ENCODE peak calls at places on chromosomes 11 and 22, in five cellular contexts. W is A549, N is K562, P is ovary, G is upper lobe of left lung. Q is an unnamed sample.

GRCh38 chr11:125123947-125124633 is 12.7 kb upstream of the TMEM218 start:
- DNase-seq in P (no peak), N (peak; percentile 50), W (peak; percentile 71), G (peak; percentile 81), Q (peak; percentile 50)

GRCh38 chr22:45051946-45052345 is 42.1 kb upstream of the PHF21B start:
- DNase-seq in N (no peak), G (no peak), P (no peak), W (no peak), Q (no peak)

GRCh38 chr22:36323855-36324331 is 63.9 kb downstream of the MYH9 start:
- DNase-seq in N (no peak), P (no peak), W (no peak), G (no peak), Q (no peak)

GRCh38 chr22:45248832-45249561 is 8.3 kb upstream of the KIAA0930 start:
- DNase-seq in G (no peak), P (no peak), N (no peak), W (no peak), Q (no peak)

GRCh38 chr11:35227551-35228341 is 88.8 kb downstream of the CD44 start:
- DNase-seq in N (no peak), G (peak; percentile 56), W (no peak), P (no peak), Q (no peak)

GRCh38 chr11:26753738-26754504 is 32.1 kb upstream of the SLC5A12 start:
- DNase-seq in W (peak; percentile 21), G (peak; percentile 24), P (peak; percentile 54), N (peak; percentile 8), Q (peak; percentile 35)

GRCh38 chr11:119999220-119999619 is 138.7 kb downstream of the TRIM29 start:
- DNase-seq in G (no peak), N (peak; percentile 17), P (no peak), W (no peak), Q (no peak)

GRCh38 chr11:69144719-69145365 is 10.9 kb upstream of the SMIM38 start:
- DNase-seq in G (no peak), W (no peak), P (no peak), N (no peak), Q (no peak)

GRCh38 chr22:44363980-44364749 is 51.4 kb upstream of the SHISAL1 start:
- DNase-seq in P (no peak), W (no peak), N (no peak), G (no peak), Q (no peak)

DNA sequence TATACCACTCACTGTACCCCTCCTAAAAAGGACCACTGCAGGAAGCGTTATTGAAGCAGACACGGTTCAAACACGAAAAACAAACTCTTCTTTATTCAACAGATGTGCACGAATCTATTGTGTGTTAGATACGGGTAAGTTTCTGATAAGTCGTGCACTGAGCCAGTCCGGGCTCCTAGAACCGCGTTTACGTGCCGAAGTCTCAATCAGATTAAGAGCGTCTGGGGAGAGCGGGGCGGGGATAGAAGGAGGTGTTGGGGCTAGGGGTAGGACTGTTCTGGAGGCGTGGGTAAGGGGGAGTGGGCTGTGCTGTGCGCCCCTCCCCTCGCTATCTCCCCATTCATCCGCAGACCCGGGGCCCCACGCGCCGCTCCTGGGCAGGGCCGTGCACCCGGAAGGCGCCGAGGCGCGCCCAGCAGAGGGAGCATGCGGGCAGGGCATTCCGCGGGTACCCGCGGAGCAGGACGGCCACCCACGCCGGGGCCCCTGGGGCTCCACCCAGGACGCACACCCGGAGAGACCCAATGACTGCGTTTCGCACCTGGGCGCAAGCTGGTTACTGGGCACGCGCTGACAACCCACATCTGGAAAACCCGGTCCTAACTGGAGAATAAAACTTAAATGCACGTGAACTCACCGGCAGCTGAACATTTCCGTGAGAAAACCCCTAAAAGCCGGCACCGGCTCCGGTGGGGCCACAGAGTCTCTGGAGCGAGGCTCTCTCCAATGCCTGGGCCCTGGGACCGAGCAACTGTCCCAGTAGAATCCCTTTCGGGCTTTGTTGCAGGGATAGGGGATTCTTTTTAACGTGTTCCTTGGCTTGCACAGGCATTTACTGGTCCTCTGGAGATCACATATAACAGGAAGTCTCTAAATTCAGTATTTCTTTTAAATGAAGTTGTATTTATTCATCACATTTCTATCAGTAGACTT is 40.6 kb downstream of the WEE1 start:
- DNase-seq in W (peak; percentile 84), G (peak; percentile 92), N (peak; percentile 94), P (peak; percentile 83), Q (peak; percentile 91)
- TF ChIP-seq EP300 in W (no peak), G (no peak), N (no peak), P (no peak), Q (no peak)

GRCh38 chr22:38531251-38531956 is 25.3 kb upstream of the DDX17 start:
- DNase-seq in W (no peak), P (no peak), G (no peak), N (no peak), Q (no peak)
- TF ChIP-seq EP300 in W (no peak), P (no peak), G (no peak), N (no peak), Q (no peak)

GRCh38 chr11:47661245-47661644 is 18.9 kb upstream of the MTCH2 start:
- DNase-seq in W (no peak), P (no peak), N (no peak), G (no peak), Q (no peak)
- TF ChIP-seq EP300 in W (no peak), P (no peak), N (no peak), G (no peak), Q (no peak)

DNA sequence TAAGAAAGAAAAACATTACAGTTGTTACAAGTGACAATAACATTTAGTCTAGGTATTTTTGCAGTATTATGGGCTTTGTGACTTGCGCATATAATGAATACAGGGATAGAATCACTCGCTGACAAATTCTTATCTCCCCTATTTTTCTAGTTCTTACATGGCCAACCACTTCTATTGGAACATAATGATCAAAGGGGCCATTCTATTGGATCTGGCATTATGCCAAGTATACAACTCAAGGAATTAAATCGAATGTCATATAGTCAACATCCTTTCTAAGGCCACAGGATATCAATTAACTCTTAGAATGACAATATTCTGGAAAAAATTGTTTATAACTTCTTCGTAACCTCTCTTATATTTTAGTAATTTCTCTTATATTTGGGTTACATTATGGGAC is 272.0 kb downstream of the TTC28 start:
- DNase-seq in N (peak; percentile 4), P (no peak), G (no peak), W (no peak), Q (no peak)
- TF ChIP-seq EP300 in N (no peak), P (no peak), G (no peak), W (no peak), Q (no peak)

GRCh38 chr11:73360743-73361369 is 15.3 kb upstream of the RELT start:
- DNase-seq in W (no peak), P (no peak), G (no peak), N (no peak), Q (no peak)
- TF ChIP-seq EP300 in W (no peak), P (no peak), G (no peak), N (no peak), Q (no peak)

GRCh38 chr22:28116261-28116673 is 197.2 kb upstream of the PITPNB start:
- DNase-seq in N (no peak), P (peak; percentile 49), G (no peak), W (no peak), Q (peak; percentile 14)
- TF ChIP-seq EP300 in N (no peak), P (no peak), G (no peak), W (no peak), Q (no peak)

GRCh38 chr11:809287-810039 is at the start of gene RPLP2:
- DNase-seq in N (peak; percentile 85), W (peak; percentile 93), G (peak; percentile 98), P (peak; percentile 99), Q (peak; percentile 98)
- TF ChIP-seq EP300 in N (no peak), W (no peak), G (no peak), P (peak; percentile 34), Q (peak; percentile 29)

Q was measured in transverse colon.